ENCODE peak calls at places on chromosomes 13 and 19, in seven cellular contexts. R, E, I, P, H, C and L are unnamed samples.

GRCh38 chr13:22009937-22010336 is 339.1 kb downstream of the FGF9 start:
- DNase-seq in R (no peak), E (no peak), I (no peak), P (no peak), H (no peak), C (no peak), L (no peak)

GRCh38 chr13:99432637-99433542 is 68.4 kb upstream of the TM9SF2 start:
- DNase-seq in R (peak), E (peak), I (peak), P (peak), H (no peak), C (peak), L (peak)

GRCh38 chr13:22662771-22663170 is 518.0 kb upstream of the SGCG start:
- DNase-seq in R (no peak), E (no peak), I (no peak), P (no peak), H (no peak), C (no peak), L (no peak)

GRCh38 chr19:752652-753517 is 2.0 kb downstream of the MISP start:
- DNase-seq in R (peak), E (peak), I (peak), P (no peak), H (no peak), C (peak), L (peak)

GRCh38 chr13:97257800-97258799 is 36.0 kb downstream of the MBNL2 start:
- DNase-seq in R (peak), E (peak), I (peak), P (peak), H (peak), C (peak), L (peak)

GRCh38 chr19:1953441-1954094 is 12.6 kb downstream of the CSNK1G2 start:
- DNase-seq in R (no peak), E (no peak), I (no peak), P (no peak), H (no peak), C (no peak), L (no peak)

GRCh38 chr13:37134411-37135041 is 29.1 kb upstream of the CSNK1A1L start:
- DNase-seq in R (peak), E (no peak), I (peak), P (no peak), H (peak), C (peak), L (no peak)

GRCh38 chr19:49553451-49554271 is 25.9 kb downstream of the RCN3 start:
- DNase-seq in R (peak), E (peak), I (peak), P (no peak), H (peak), C (peak), L (peak)

GRCh38 chr19:19627716-19628498 is at the start of gene LPAR2:
- DNase-seq in R (peak), E (peak), I (no peak), P (no peak), H (no peak), C (no peak), L (no peak)

GRCh38 chr13:91355099-91355825 is 7.8 kb downstream of the MIR17HG start:
- DNase-seq in R (no peak), E (no peak), I (no peak), P (no peak), H (no peak), C (no peak), L (no peak)

GRCh38 chr19:50000038-50000890 is 24.9 kb downstream of the VRK3 start:
- DNase-seq in R (no peak), E (no peak), I (no peak), P (no peak), H (no peak), C (no peak), L (no peak)

GRCh38 chr13:113162783-113163685 is 4.6 kb downstream of the PROZ start:
- DNase-seq in R (no peak), E (no peak), I (no peak), P (no peak), H (no peak), C (no peak), L (no peak)

GRCh38 chr13:34383728-34384127 is 558.3 kb upstream of the NBEA start:
- DNase-seq in R (no peak), E (no peak), I (no peak), P (no peak), H (no peak), C (no peak), L (no peak)

GRCh38 chr13:95188128-95188527 is 113.1 kb downstream of the ABCC4 start:
- DNase-seq in R (peak), E (no peak), I (peak), P (no peak), H (no peak), C (no peak), L (no peak)

GRCh38 chr13:111564657-111565056 is 244.2 kb downstream of the TEX29 start:
- DNase-seq in R (no peak), E (no peak), I (no peak), P (no peak), H (no peak), C (no peak), L (no peak)

GRCh38 chr19:13799669-13800068 is 4.4 kb downstream of the ZSWIM4 start:
- DNase-seq in R (no peak), E (no peak), I (no peak), P (no peak), H (no peak), C (no peak), L (no peak)

GRCh38 chr13:80740076-80740475 is 399.1 kb upstream of the SPRY2 start:
- DNase-seq in R (no peak), E (no peak), I (no peak), P (no peak), H (no peak), C (no peak), L (no peak)

GRCh38 chr13:49297338-49297737 is 49.6 kb downstream of the CDADC1 start:
- DNase-seq in R (no peak), E (no peak), I (no peak), P (no peak), H (no peak), C (no peak), L (no peak)